ENCODE peak calls at places on chromosomes 4 and X, in five cellular contexts. One of them, this sample, is unnamed.
A peak's percentile ranks its signal among the peaks of the same experiment; 100 is the strongest.

GRCh38 chr4:107654694-107655093 is 65.3 kb downstream of the PAPSS1 start:
- DNase-seq in NCI-H1092 treated with DMSO at 0.1 percent for 48 hours: peak; percentile 24
- DNase-seq in psoas muscle: no peak
- DNase-seq in PC-9: no peak
- DNase-seq in tibial artery: no peak
- DNase-seq in this sample: no peak

GRCh38 chr4:71553605-71554004 is 214.8 kb downstream of the SLC4A4 start:
- DNase-seq in NCI-H1092 treated with DMSO at 0.1 percent for 48 hours: no peak
- DNase-seq in psoas muscle: no peak
- DNase-seq in PC-9: no peak
- DNase-seq in tibial artery: no peak
- DNase-seq in this sample: no peak

GRCh38 chr4:85498068-85498733 is 23.3 kb downstream of the ARHGAP24 start:
- DNase-seq in NCI-H1092 treated with DMSO at 0.1 percent for 48 hours: no peak
- DNase-seq in psoas muscle: no peak
- DNase-seq in PC-9: peak; percentile 40
- DNase-seq in tibial artery: peak; percentile 68
- DNase-seq in this sample: peak; percentile 6

GRCh38 chr4:153153339-153153851 is 50.8 kb upstream of the TRIM2 start:
- DNase-seq in NCI-H1092 treated with DMSO at 0.1 percent for 48 hours: peak; percentile 88
- DNase-seq in psoas muscle: peak; percentile 35
- DNase-seq in PC-9: peak; percentile 63
- DNase-seq in tibial artery: no peak
- DNase-seq in this sample: peak; percentile 48

GRCh38 chr4:1967512-1968149 is 41.1 kb downstream of the NELFA start:
- DNase-seq in NCI-H1092 treated with DMSO at 0.1 percent for 48 hours: no peak
- DNase-seq in psoas muscle: no peak
- DNase-seq in PC-9: no peak
- DNase-seq in tibial artery: no peak
- DNase-seq in this sample: no peak

GRCh38 chr4:107740381-107740780 is 20.3 kb upstream of the PAPSS1 start:
- DNase-seq in NCI-H1092 treated with DMSO at 0.1 percent for 48 hours: no peak
- DNase-seq in psoas muscle: no peak
- DNase-seq in PC-9: no peak
- DNase-seq in tibial artery: no peak
- DNase-seq in this sample: no peak

GRCh38 chr4:79862842-79863241 is 210.2 kb downstream of the ANTXR2 start:
- DNase-seq in NCI-H1092 treated with DMSO at 0.1 percent for 48 hours: no peak
- DNase-seq in psoas muscle: no peak
- DNase-seq in PC-9: no peak
- DNase-seq in tibial artery: no peak
- DNase-seq in this sample: no peak

GRCh38 chr4:65175585-65175984 is 494.7 kb downstream of the EPHA5 start:
- DNase-seq in NCI-H1092 treated with DMSO at 0.1 percent for 48 hours: no peak
- DNase-seq in psoas muscle: no peak
- DNase-seq in PC-9: no peak
- DNase-seq in tibial artery: no peak
- DNase-seq in this sample: no peak

GRCh38 chr4:16897991-16898827 is at the start of gene LDB2:
- DNase-seq in NCI-H1092 treated with DMSO at 0.1 percent for 48 hours: no peak
- DNase-seq in psoas muscle: peak; percentile 39
- DNase-seq in PC-9: no peak
- DNase-seq in tibial artery: peak; percentile 66
- DNase-seq in this sample: peak; percentile 40

GRCh38 chrX:73977542-73978169 is 326.3 kb upstream of the ZCCHC13 start:
- DNase-seq in NCI-H1092 treated with DMSO at 0.1 percent for 48 hours: no peak
- DNase-seq in psoas muscle: no peak
- DNase-seq in PC-9: no peak
- DNase-seq in tibial artery: no peak
- DNase-seq in this sample: no peak

GRCh38 chrX:103157511-103158316 is 57.2 kb upstream of the BEX4 start:
- DNase-seq in NCI-H1092 treated with DMSO at 0.1 percent for 48 hours: peak; percentile 33
- DNase-seq in psoas muscle: no peak
- DNase-seq in PC-9: peak; percentile 4
- DNase-seq in tibial artery: no peak
- DNase-seq in this sample: peak; percentile 3

GRCh38 chr4:63233679-63234078 is 1175.6 kb downstream of the TECRL start:
- DNase-seq in NCI-H1092 treated with DMSO at 0.1 percent for 48 hours: no peak
- DNase-seq in psoas muscle: no peak
- DNase-seq in PC-9: no peak
- DNase-seq in tibial artery: no peak
- DNase-seq in this sample: no peak

GRCh38 chrX:136909119-136909705 is 28.7 kb upstream of the RBMX start:
- DNase-seq in NCI-H1092 treated with DMSO at 0.1 percent for 48 hours: peak; percentile 83
- DNase-seq in psoas muscle: peak; percentile 81
- DNase-seq in PC-9: peak; percentile 89
- DNase-seq in tibial artery: peak; percentile 83
- DNase-seq in this sample: peak; percentile 6

GRCh38 chrX:56782362-56782761 is 53.3 kb downstream of the NBDY start:
- DNase-seq in NCI-H1092 treated with DMSO at 0.1 percent for 48 hours: no peak
- DNase-seq in psoas muscle: no peak
- DNase-seq in PC-9: no peak
- DNase-seq in tibial artery: no peak
- DNase-seq in this sample: no peak

GRCh38 chr4:138560448-138560847 is 318.3 kb upstream of the SLC7A11 start:
- DNase-seq in NCI-H1092 treated with DMSO at 0.1 percent for 48 hours: no peak
- DNase-seq in psoas muscle: no peak
- DNase-seq in PC-9: no peak
- DNase-seq in tibial artery: no peak
- DNase-seq in this sample: no peak

GRCh38 chr4:20645231-20645630 is 55.0 kb upstream of the PACRGL start:
- DNase-seq in NCI-H1092 treated with DMSO at 0.1 percent for 48 hours: no peak
- DNase-seq in psoas muscle: no peak
- DNase-seq in PC-9: no peak
- DNase-seq in tibial artery: no peak
- DNase-seq in this sample: no peak

GRCh38 chr4:6338175-6338950 is 68.7 kb downstream of the WFS1 start:
- DNase-seq in NCI-H1092 treated with DMSO at 0.1 percent for 48 hours: no peak
- DNase-seq in psoas muscle: no peak
- DNase-seq in PC-9: no peak
- DNase-seq in tibial artery: no peak
- DNase-seq in this sample: no peak

This sample was measured in amygdala.